ENCODE peak calls at places on chromosomes 13 and 19, in ten cellular contexts. Z, V, S, E, J, M, N, D, C and I are unnamed samples.

GRCh38 chr19:43619262-43620060 is at the start of gene ZNF428:
- DNase-seq in E (peak), V (peak), S (peak), N (peak), J (peak), C (peak), D (peak), M (peak), Z (peak), I (peak)

GRCh38 chr19:7272856-7273578 is 21.2 kb downstream of the INSR start:
- DNase-seq in S (no peak), E (no peak), M (no peak), D (no peak), Z (no peak), N (no peak), J (no peak), C (no peak), V (no peak), I (no peak)

GRCh38 chr13:45219123-45219891 is 18.5 kb upstream of the KCTD4 start:
- DNase-seq in C (no peak), S (no peak), E (no peak), Z (no peak), M (no peak), J (no peak), V (no peak), N (no peak), D (no peak), I (no peak)

GRCh38 chr13:37059848-37060192 is 332 bp upstream of the SUPT20H start:
- DNase-seq in Z (no peak), V (no peak), C (no peak), N (no peak), S (no peak), D (no peak), E (no peak), J (no peak), M (no peak), I (no peak)

GRCh38 chr13:66492479-66492878 is 737.7 kb downstream of the PCDH9 start:
- DNase-seq in V (no peak), M (no peak), D (no peak), Z (no peak), S (no peak), C (no peak), N (peak), E (no peak), J (no peak), I (no peak)

GRCh38 chr13:39451860-39452301 is 151.1 kb downstream of the LHFPL6 start:
- DNase-seq in Z (no peak), V (peak), J (no peak), S (no peak), C (no peak), D (no peak), M (peak), N (no peak), E (peak), I (peak)

GRCh38 chr13:20388184-20388583 is 137.5 kb downstream of the CRYL1 start:
- DNase-seq in C (no peak), S (no peak), D (no peak), V (no peak), M (no peak), Z (no peak), N (no peak), E (no peak), J (no peak), I (no peak)

GRCh38 chr19:18349524-18350128 is 9.2 kb downstream of the PGPEP1 start:
- DNase-seq in E (no peak), C (no peak), M (peak), Z (no peak), V (no peak), S (no peak), D (peak), N (peak), J (no peak), I (peak)

GRCh38 chr13:43895940-43896339 is 16.2 kb downstream of the LACC1 start:
- DNase-seq in D (no peak), Z (no peak), M (no peak), N (no peak), J (no peak), V (no peak), S (no peak), E (no peak), C (no peak), I (no peak)

GRCh38 chr19:5058456-5059190 is 89.7 kb downstream of the KDM4B start:
- DNase-seq in V (no peak), N (no peak), J (no peak), M (peak), E (no peak), S (no peak), D (no peak), Z (no peak), C (no peak), I (no peak)

GRCh38 chr13:48977973-48978372 is 2.3 kb downstream of the FNDC3A start:
- DNase-seq in D (no peak), S (no peak), J (no peak), E (no peak), C (no peak), Z (no peak), M (no peak), V (no peak), N (no peak), I (no peak)

GRCh38 chr13:91347996-91348905 is 764 bp downstream of the MIR17HG start:
- DNase-seq in M (peak), C (no peak), V (peak), S (peak), D (peak), Z (peak), J (peak), N (peak), E (peak), I (peak)

GRCh38 chr13:60348097-60348496 is 48.9 kb upstream of the TDRD3 start:
- DNase-seq in E (no peak), S (no peak), C (no peak), M (no peak), V (no peak), D (no peak), J (no peak), Z (no peak), N (no peak), I (no peak)

GRCh38 chr19:38742906-38743305 is 1.4 kb downstream of the CAPN12 start:
- DNase-seq in C (no peak), J (no peak), V (no peak), N (peak), S (no peak), E (no peak), Z (no peak), M (no peak), D (no peak), I (no peak)

GRCh38 chr13:76799696-76800095 is 86.5 kb downstream of the KCTD12 start:
- DNase-seq in M (no peak), S (no peak), J (no peak), N (no peak), Z (no peak), V (no peak), E (no peak), C (no peak), D (no peak), I (no peak)

GRCh38 chr19:33510728-33511255 is 10.8 kb downstream of the PEPD start:
- DNase-seq in N (no peak), V (no peak), J (no peak), C (no peak), S (no peak), E (no peak), D (no peak), Z (no peak), M (no peak), I (no peak)

GRCh38 chr13:113091891-113092775 is 13.5 kb upstream of the F7 start:
- DNase-seq in J (no peak), V (peak), M (no peak), E (no peak), Z (no peak), C (no peak), N (no peak), D (no peak), S (peak), I (no peak)

GRCh38 chr19:12555456-12555930 is 4.2 kb upstream of the ZNF564 start:
- DNase-seq in S (no peak), D (no peak), Z (no peak), E (no peak), C (no peak), M (no peak), V (no peak), N (peak), J (no peak), I (no peak)

GRCh38 chr19:10105241-10106099 is 692 bp upstream of the PPAN start:
- DNase-seq in M (no peak), S (no peak), Z (peak), E (no peak), J (no peak), V (no peak), D (no peak), C (no peak), N (no peak), I (no peak)